ENCODE peak calls at places on chromosomes 12 and 14, in six cellular contexts. V is foreskin fibroblast, W is tibial artery, F is Caco-2, P is bronchial epithelial cell, L is fibroblast of lung. Y is an unnamed sample.

GRCh38 chr14:89227490-89227834 is 189.6 kb downstream of the FOXN3 start:
- DNase-seq in V (no peak), W (no peak), F (no peak), P (no peak), L (no peak), Y (no peak)

GRCh38 chr14:51682411-51682810 is 30.7 kb downstream of the FRMD6 start:
- DNase-seq in V (peak), W (no peak), F (no peak), P (no peak), L (peak), Y (no peak)

GRCh38 chr12:49784756-49785409 is 43.3 kb downstream of the NCKAP5L start:
- DNase-seq in V (peak), W (no peak), F (no peak), P (peak), L (peak), Y (no peak)

GRCh38 chr14:79986251-79986650 is 225.1 kb downstream of the DIO2 start:
- DNase-seq in V (no peak), W (no peak), F (no peak), P (no peak), L (no peak), Y (no peak)

GRCh38 chr12:103852498-103852992 is 11.5 kb upstream of the NT5DC3 start:
- DNase-seq in V (no peak), W (no peak), F (no peak), P (peak), L (no peak), Y (no peak)

GRCh38 chr12:14961466-14962155 is at the start of gene ARHGDIB:
- DNase-seq in V (no peak), W (no peak), F (no peak), P (peak), L (no peak), Y (no peak)

GRCh38 chr12:104473374-104473983 is 16.7 kb downstream of the CHST11 start:
- DNase-seq in V (peak), W (no peak), F (no peak), P (no peak), L (no peak), Y (no peak)

GRCh38 chr12:44875954-44876553 is at the start of gene NELL2:
- DNase-seq in V (peak), W (peak), F (peak), P (peak), L (peak), Y (no peak)

GRCh38 chr14:36300337-36300736 is 20.1 kb downstream of the MBIP start:
- DNase-seq in V (peak), W (no peak), F (no peak), P (peak), L (peak), Y (no peak)

GRCh38 chr12:42705863-42706262 is 116.3 kb upstream of the PRICKLE1 start:
- DNase-seq in V (peak), W (peak), F (no peak), P (peak), L (peak), Y (peak)

GRCh38 chr14:96002511-96002884 is 36.7 kb upstream of the C14orf132 start:
- DNase-seq in V (no peak), W (no peak), F (no peak), P (no peak), L (no peak), Y (no peak)

GRCh38 chr12:107404981-107405380 is 280.6 kb upstream of the PWP1 start:
- DNase-seq in V (peak), W (no peak), F (peak), P (peak), L (peak), Y (no peak)

GRCh38 chr14:66070542-66071319 is 415.4 kb upstream of the CCDC196 start:
- DNase-seq in V (peak), W (no peak), F (peak), P (peak), L (peak), Y (no peak)

GRCh38 chr14:60563113-60563512 is 54.2 kb downstream of the SIX6 start:
- DNase-seq in V (peak), W (no peak), F (no peak), P (no peak), L (peak), Y (peak)

GRCh38 chr12:93772003-93772402 is 94.8 kb downstream of the CRADD start:
- DNase-seq in V (no peak), W (no peak), F (no peak), P (no peak), L (no peak), Y (no peak)

GRCh38 chr12:33588082-33588712 is 148.6 kb upstream of the SYT10 start:
- DNase-seq in V (no peak), W (no peak), F (peak), P (peak), L (no peak), Y (peak)

GRCh38 chr14:54105898-54106297 is 149.3 kb upstream of the BMP4 start:
- DNase-seq in V (no peak), W (no peak), F (no peak), P (peak), L (no peak), Y (no peak)

GRCh38 chr12:50271724-50272247 is 11.5 kb downstream of the LIMA1 start:
- DNase-seq in V (peak), W (no peak), F (peak), P (no peak), L (peak), Y (no peak)

GRCh38 chr14:21092147-21093011 is 6.1 kb downstream of the ZNF219 start:
- DNase-seq in V (peak), W (peak), F (peak), P (peak), L (peak), Y (no peak)

GRCh38 chr12:31682136-31682962 is 22.9 kb downstream of the ETFBKMT start:
- DNase-seq in V (peak), W (no peak), F (peak), P (peak), L (peak), Y (peak)

GRCh38 chr14:60622920-60623263 is 26.4 kb downstream of the SIX1 start:
- DNase-seq in V (peak), W (no peak), F (no peak), P (no peak), L (peak), Y (peak)

GRCh38 chr12:1544991-1545700 is 49.2 kb downstream of the FBXL14 start:
- DNase-seq in V (peak), W (no peak), F (no peak), P (peak), L (peak), Y (no peak)

GRCh38 chr14:72616294-72616693 is 277.6 kb downstream of the DPF3 start:
- DNase-seq in V (peak), W (no peak), F (no peak), P (no peak), L (peak), Y (peak)

GRCh38 chr12:10358131-10358530 is 31.7 kb downstream of the KLRK1 start:
- DNase-seq in V (no peak), W (no peak), F (no peak), P (no peak), L (no peak), Y (no peak)

GRCh38 chr12:83389237-83389996 is 702.7 kb downstream of the TMTC2 start:
- DNase-seq in V (no peak), W (no peak), F (peak), P (no peak), L (no peak), Y (no peak)

GRCh38 chr12:1157046-1157445 is 166.0 kb downstream of the ERC1 start:
- DNase-seq in V (no peak), W (no peak), F (no peak), P (no peak), L (no peak), Y (no peak)

GRCh38 chr12:89040146-89040964 is 311.9 kb downstream of the DUSP6 start:
- DNase-seq in V (no peak), W (no peak), F (no peak), P (peak), L (no peak), Y (peak)

GRCh38 chr14:33414041-33414440 is 475.4 kb downstream of the NPAS3 start:
- DNase-seq in V (no peak), W (no peak), F (no peak), P (no peak), L (no peak), Y (no peak)

GRCh38 chr12:95205685-95206084 is 11.6 kb downstream of the FGD6 start:
- DNase-seq in V (peak), W (no peak), F (no peak), P (peak), L (peak), Y (peak)

GRCh38 chr12:98955284-98955683 is 310.2 kb downstream of the APAF1 start:
- DNase-seq in V (no peak), W (no peak), F (peak), P (peak), L (no peak), Y (no peak)

GRCh38 chr12:48107252-48107613 is 1.4 kb upstream of the SENP1 start:
- DNase-seq in V (no peak), W (no peak), F (no peak), P (no peak), L (no peak), Y (no peak)

GRCh38 chr14:45185110-45185814 is 49.5 kb downstream of the FANCM start:
- DNase-seq in V (peak), W (no peak), F (no peak), P (peak), L (peak), Y (no peak)

GRCh38 chr14:23568021-23568599 is 519 bp upstream of the AP1G2 start:
- DNase-seq in V (no peak), W (no peak), F (no peak), P (no peak), L (no peak), Y (no peak)
- H3K4me3 ChIP-seq in V (peak), W (peak), F (peak), P (peak), L (peak), Y (peak)

DNA sequence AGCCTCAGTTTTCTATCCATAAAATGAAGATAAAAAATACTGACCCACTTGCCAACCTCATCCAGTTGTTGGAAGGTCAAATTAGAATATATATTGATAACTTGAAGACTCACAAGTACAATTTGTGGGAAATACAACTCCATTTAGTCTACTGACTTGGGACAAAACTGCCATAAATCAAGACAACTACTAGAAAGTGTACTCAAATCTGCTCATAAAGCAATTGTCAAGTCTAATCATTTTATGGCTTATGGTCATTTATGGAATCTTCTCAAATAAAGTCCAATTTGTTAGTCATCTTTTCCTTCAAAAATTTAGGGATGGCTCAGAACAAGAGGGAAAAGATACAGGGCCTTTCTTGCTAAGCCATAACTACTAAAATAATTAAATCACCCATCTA is 7.0 kb downstream of the BTG1 start:
- DNase-seq in V (no peak), W (no peak), F (no peak), P (no peak), L (no peak), Y (no peak)
- H3K4me3 ChIP-seq in V (no peak), W (peak), F (no peak), P (no peak), L (no peak), Y (peak)

GRCh38 chr14:50534998-50535397 is 2.6 kb upstream of the MAP4K5 start:
- DNase-seq in V (no peak), W (no peak), F (no peak), P (no peak), L (no peak), Y (no peak)

GRCh38 chr14:50531595-50532501 is 521 bp downstream of the MAP4K5 start:
- DNase-seq in V (peak), W (peak), F (peak), P (no peak), L (peak), Y (no peak)

GRCh38 chr14:50533806-50534205 is 1.4 kb upstream of the MAP4K5 start:
- DNase-seq in V (peak), W (no peak), F (no peak), P (no peak), L (no peak), Y (no peak)

GRCh38 chr14:50532502-50533313 is at the start of gene MAP4K5:
- DNase-seq in V (peak), W (peak), F (peak), P (peak), L (peak), Y (peak)

GRCh38 chr14:50533314-50533705 is 941 bp upstream of the MAP4K5 start:
- DNase-seq in V (no peak), W (no peak), F (no peak), P (no peak), L (no peak), Y (no peak)
- H3K4me3 ChIP-seq in V (no peak), W (no peak), F (peak), P (no peak), L (no peak), Y (no peak)

DNA sequence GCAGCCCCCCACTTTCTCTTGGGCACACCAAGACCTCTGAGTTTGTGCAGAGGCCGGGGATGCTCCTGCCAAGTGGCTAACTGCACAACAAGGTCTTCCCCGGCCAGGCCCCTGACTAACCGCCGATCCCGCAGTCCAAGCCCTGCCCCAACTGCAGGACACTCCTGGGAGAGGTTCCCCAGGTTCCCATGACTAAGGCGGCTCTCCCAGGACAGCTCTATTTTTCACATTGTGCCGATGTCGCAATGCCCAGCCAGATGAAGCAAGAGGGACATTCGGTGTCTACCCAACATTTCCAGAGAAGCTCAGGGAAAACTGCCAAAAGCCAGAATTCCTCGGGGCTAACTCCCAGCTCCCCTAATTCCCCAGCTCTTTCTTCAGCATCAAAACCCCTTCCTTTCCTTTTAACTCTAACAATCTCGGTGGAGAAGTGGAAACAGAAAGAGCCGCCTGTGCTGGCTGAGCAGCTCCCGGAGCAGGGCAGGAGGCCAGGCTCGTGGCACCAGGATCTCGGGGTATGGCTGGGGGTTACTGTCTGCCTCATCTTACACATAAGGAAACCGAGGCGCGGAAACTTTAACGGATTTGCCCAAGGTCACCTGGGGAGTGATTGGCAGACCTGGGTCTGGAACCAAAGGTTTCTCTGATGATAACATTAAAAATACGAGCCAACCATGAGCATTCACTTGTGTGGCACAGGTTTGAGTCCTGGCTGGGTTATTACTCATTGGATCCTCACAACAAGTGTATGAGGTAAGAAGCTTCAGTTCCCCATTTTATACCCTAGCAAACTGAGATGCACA is 318.3 kb downstream of the BCL11B start:
- DNase-seq in V (peak), W (peak), F (no peak), P (peak), L (peak), Y (peak)
- H3K4me3 ChIP-seq in V (no peak), W (no peak), F (no peak), P (no peak), L (no peak), Y (no peak)

DNA sequence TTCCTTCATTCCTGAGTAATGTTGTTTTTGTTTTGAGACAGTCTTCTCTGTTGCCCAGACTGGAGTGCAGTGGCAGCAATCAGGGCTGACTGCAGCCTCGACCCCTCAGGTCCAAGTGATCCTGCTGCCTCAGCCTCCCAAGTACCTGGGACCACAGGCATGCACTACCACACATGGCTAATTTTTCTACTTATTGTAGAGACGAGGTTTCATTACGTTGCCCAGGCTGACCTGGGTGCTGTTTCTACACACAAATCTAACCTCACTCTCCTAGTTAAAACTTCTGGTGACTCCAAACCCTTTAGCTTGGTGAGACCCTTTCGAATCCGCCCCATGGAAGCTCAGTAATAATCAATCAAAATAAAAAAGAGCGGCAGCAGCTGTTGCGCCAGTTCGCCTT is 1.3 kb downstream of the TMEM116 start:
- DNase-seq in V (no peak), W (no peak), F (no peak), P (no peak), L (no peak), Y (no peak)
- H3K4me3 ChIP-seq in V (peak), W (peak), F (peak), P (peak), L (peak), Y (no peak)

DNA sequence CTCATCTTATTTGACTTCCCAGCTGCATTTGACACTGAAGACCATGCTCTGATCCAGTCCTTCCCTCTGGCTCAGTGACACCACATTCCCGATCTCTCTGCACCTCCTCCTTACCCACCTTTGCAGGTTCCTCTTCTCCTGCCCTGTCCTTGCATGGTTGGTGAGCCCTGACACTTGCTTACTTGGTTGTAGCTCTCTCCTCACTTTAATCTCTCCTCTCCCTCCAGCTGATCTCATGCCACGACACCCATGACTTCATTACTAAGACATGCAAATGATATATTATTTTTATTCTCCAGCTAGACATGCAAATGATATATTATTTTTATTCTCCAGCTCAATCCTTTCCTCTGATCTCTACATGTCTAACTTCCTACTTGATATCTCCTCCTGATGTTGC is at the start of gene SERPINA9:
- DNase-seq in V (no peak), W (no peak), F (no peak), P (no peak), L (no peak), Y (no peak)
- H3K4me3 ChIP-seq in V (no peak), W (no peak), F (no peak), P (no peak), L (no peak), Y (no peak)

GRCh38 chr14:100709956-100710284 is 16.8 kb upstream of the DLK1 start:
- DNase-seq in V (no peak), W (no peak), F (no peak), P (no peak), L (no peak), Y (no peak)

GRCh38 chr14:100706200-100706599 is 20.5 kb upstream of the DLK1 start:
- DNase-seq in V (no peak), W (no peak), F (no peak), P (no peak), L (no peak), Y (no peak)

GRCh38 chr14:100709252-100709955 is 17.3 kb upstream of the DLK1 start:
- DNase-seq in V (peak), W (no peak), F (no peak), P (no peak), L (peak), Y (no peak)

GRCh38 chr14:100708349-100709217 is 18.1 kb upstream of the DLK1 start:
- DNase-seq in V (peak), W (no peak), F (peak), P (peak), L (peak), Y (peak)

GRCh38 chr14:100706860-100707259 is 19.8 kb upstream of the DLK1 start:
- DNase-seq in V (no peak), W (no peak), F (no peak), P (no peak), L (no peak), Y (no peak)
- H3K4me3 ChIP-seq in V (no peak), W (no peak), F (no peak), P (no peak), L (no peak), Y (no peak)

GRCh38 chr12:57169046-57169795 is 21.8 kb upstream of the LRP1-AS start:
- DNase-seq in V (no peak), W (no peak), F (no peak), P (no peak), L (no peak), Y (no peak)
- H3K4me3 ChIP-seq in V (no peak), W (no peak), F (no peak), P (no peak), L (no peak), Y (no peak)

GRCh38 chr12:130956009-130956408 is 2.3 kb downstream of the ADGRD1 start:
- DNase-seq in V (no peak), W (no peak), F (no peak), P (no peak), L (no peak), Y (no peak)

GRCh38 chr12:130955238-130955816 is 1.6 kb downstream of the ADGRD1 start:
- DNase-seq in V (no peak), W (no peak), F (no peak), P (no peak), L (no peak), Y (no peak)

GRCh38 chr12:130952545-130952954 is 1.2 kb upstream of the ADGRD1 start:
- DNase-seq in V (no peak), W (no peak), F (peak), P (no peak), L (no peak), Y (no peak)

GRCh38 chr12:130953783-130954543 is at the start of gene ADGRD1:
- DNase-seq in V (peak), W (peak), F (peak), P (no peak), L (peak), Y (peak)

DNA sequence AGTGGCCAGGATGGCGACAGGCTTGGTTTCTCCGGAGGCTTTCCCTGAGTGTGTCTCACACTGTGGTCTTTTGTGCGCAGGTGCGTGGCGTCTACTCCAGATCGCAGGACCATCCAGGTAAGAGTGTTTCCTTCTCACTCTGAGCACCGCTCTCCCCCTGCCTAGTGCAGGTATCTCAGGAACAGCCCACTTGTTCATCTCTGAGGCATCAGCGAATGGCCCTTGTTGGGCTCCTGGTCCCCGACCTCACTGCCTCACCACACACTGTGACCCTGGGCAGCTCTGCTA is 781 bp downstream of the ADGRD1 start:
- DNase-seq in V (no peak), W (no peak), F (no peak), P (no peak), L (no peak), Y (no peak)
- H3K4me3 ChIP-seq in V (peak), W (peak), F (peak), P (no peak), L (peak), Y (no peak)

Y was measured in skeletal muscle cell.